ENCODE peak calls at places on chromosomes 2 and 18, in nine cellular contexts. One of them, this sample, is unnamed.

GRCh38 chr18:24862225-24862893 is 401.9 kb downstream of the HRH4 start:
- DNase-seq in posterior cingulate gyrus: no peak
- DNase-seq in AG04450: no peak
- DNase-seq in NCI-H2081: no peak
- DNase-seq in D341Med: no peak
- DNase-seq in hippocampal formation: no peak
- DNase-seq in DND-41: no peak
- DNase-seq in effector memory CD4-positive, alpha-beta T cell: no peak
- DNase-seq in Daoy: no peak
- DNase-seq in this sample: no peak

GRCh38 chr2:203858176-203858575 is 9.4 kb upstream of the CTLA4 start:
- DNase-seq in posterior cingulate gyrus: no peak
- DNase-seq in AG04450: no peak
- DNase-seq in NCI-H2081: no peak
- DNase-seq in D341Med: no peak
- DNase-seq in hippocampal formation: no peak
- DNase-seq in DND-41: no peak
- DNase-seq in effector memory CD4-positive, alpha-beta T cell: no peak
- DNase-seq in Daoy: no peak
- DNase-seq in this sample: no peak

GRCh38 chr2:31523871-31524492 is 56.8 kb downstream of the SRD5A2 start:
- DNase-seq in posterior cingulate gyrus: peak
- DNase-seq in AG04450: peak
- DNase-seq in NCI-H2081: peak
- DNase-seq in D341Med: peak
- DNase-seq in hippocampal formation: no peak
- DNase-seq in DND-41: peak
- DNase-seq in effector memory CD4-positive, alpha-beta T cell: no peak
- DNase-seq in Daoy: peak
- DNase-seq in this sample: peak

GRCh38 chr2:217833439-217833838 is 169.4 kb downstream of the TNS1 start:
- DNase-seq in posterior cingulate gyrus: no peak
- DNase-seq in AG04450: no peak
- DNase-seq in NCI-H2081: no peak
- DNase-seq in D341Med: no peak
- DNase-seq in hippocampal formation: no peak
- DNase-seq in DND-41: no peak
- DNase-seq in effector memory CD4-positive, alpha-beta T cell: no peak
- DNase-seq in Daoy: no peak
- DNase-seq in this sample: no peak

GRCh38 chr18:22324191-22325131 is 93.3 kb downstream of the CTAGE1 start:
- DNase-seq in posterior cingulate gyrus: peak
- DNase-seq in AG04450: no peak
- DNase-seq in NCI-H2081: no peak
- DNase-seq in D341Med: no peak
- DNase-seq in hippocampal formation: no peak
- DNase-seq in DND-41: no peak
- DNase-seq in effector memory CD4-positive, alpha-beta T cell: no peak
- DNase-seq in Daoy: peak
- DNase-seq in this sample: peak

GRCh38 chr18:59814872-59815271 is 84.9 kb upstream of the PMAIP1 start:
- DNase-seq in posterior cingulate gyrus: no peak
- DNase-seq in AG04450: peak
- DNase-seq in NCI-H2081: no peak
- DNase-seq in D341Med: no peak
- DNase-seq in hippocampal formation: no peak
- DNase-seq in DND-41: no peak
- DNase-seq in effector memory CD4-positive, alpha-beta T cell: no peak
- DNase-seq in Daoy: peak
- DNase-seq in this sample: no peak

GRCh38 chr2:96344011-96344410 is 8.4 kb downstream of the NCAPH start:
- DNase-seq in posterior cingulate gyrus: no peak
- DNase-seq in AG04450: no peak
- DNase-seq in NCI-H2081: no peak
- DNase-seq in D341Med: no peak
- DNase-seq in hippocampal formation: peak
- DNase-seq in DND-41: no peak
- DNase-seq in effector memory CD4-positive, alpha-beta T cell: peak
- DNase-seq in Daoy: no peak
- DNase-seq in this sample: no peak

GRCh38 chr2:200042102-200042735 is 86.8 kb downstream of the MAIP1 start:
- DNase-seq in posterior cingulate gyrus: no peak
- DNase-seq in AG04450: no peak
- DNase-seq in NCI-H2081: no peak
- DNase-seq in D341Med: no peak
- DNase-seq in hippocampal formation: no peak
- DNase-seq in DND-41: no peak
- DNase-seq in effector memory CD4-positive, alpha-beta T cell: no peak
- DNase-seq in Daoy: peak
- DNase-seq in this sample: no peak

GRCh38 chr2:207370646-207371045 is 159.1 kb upstream of the CREB1 start:
- DNase-seq in posterior cingulate gyrus: no peak
- DNase-seq in AG04450: no peak
- DNase-seq in NCI-H2081: no peak
- DNase-seq in D341Med: no peak
- DNase-seq in hippocampal formation: no peak
- DNase-seq in DND-41: no peak
- DNase-seq in effector memory CD4-positive, alpha-beta T cell: no peak
- DNase-seq in Daoy: no peak
- DNase-seq in this sample: no peak

GRCh38 chr2:24730481-24730880 is 62.7 kb downstream of the PTRHD1 start:
- DNase-seq in posterior cingulate gyrus: no peak
- DNase-seq in AG04450: no peak
- DNase-seq in NCI-H2081: no peak
- DNase-seq in D341Med: no peak
- DNase-seq in hippocampal formation: no peak
- DNase-seq in DND-41: no peak
- DNase-seq in effector memory CD4-positive, alpha-beta T cell: no peak
- DNase-seq in Daoy: peak
- DNase-seq in this sample: peak

GRCh38 chr2:66334237-66335054 is 100.5 kb upstream of the MEIS1 start:
- DNase-seq in posterior cingulate gyrus: no peak
- DNase-seq in AG04450: no peak
- DNase-seq in NCI-H2081: peak
- DNase-seq in D341Med: no peak
- DNase-seq in hippocampal formation: no peak
- DNase-seq in DND-41: peak
- DNase-seq in effector memory CD4-positive, alpha-beta T cell: no peak
- DNase-seq in Daoy: peak
- DNase-seq in this sample: no peak